ENCODE peak calls at places on chromosomes 13 and 19, in six cellular contexts. Q is A549, O is heart right ventricle, S is uterus, T is PC-3, R is Caco-2. K is an unnamed sample. For H3K4me1, the result is how much of the 10 kb centered on the place peaks cover.

GRCh38 chr13:40315416-40316064 is 350.9 kb downstream of the FOXO1 start:
- DNase-seq in R (no peak), S (no peak), T (no peak), O (peak), Q (no peak), K (no peak)

GRCh38 chr19:52442179-52442578 is 11.2 kb upstream of the ZNF578 start:
- DNase-seq in S (no peak), R (no peak), Q (no peak), O (no peak), T (no peak), K (no peak)

GRCh38 chr13:91278888-91279287 is 68.6 kb upstream of the MIR17HG start:
- DNase-seq in S (no peak), O (no peak), Q (no peak), T (no peak), R (no peak), K (no peak)

GRCh38 chr19:34904846-34905527 is 21.7 kb upstream of the ZNF30 start:
- DNase-seq in O (no peak), T (no peak), Q (no peak), S (no peak), R (no peak), K (no peak)

GRCh38 chr13:51451467-51452390 is 1.1 kb downstream of the INTS6 start:
- DNase-seq in O (peak), Q (peak), T (peak), S (peak), R (peak), K (peak)

GRCh38 chr13:96651598-96651997 is 342.7 kb downstream of the OXGR1 start:
- DNase-seq in R (no peak), T (no peak), O (no peak), S (no peak), Q (no peak), K (no peak)

GRCh38 chr13:110341445-110342247 is 34.6 kb downstream of the COL4A2 start:
- DNase-seq in T (no peak), O (peak), S (peak), Q (no peak), R (no peak), K (no peak)

GRCh38 chr19:7602935-7603497 is 7.4 kb downstream of the CAMSAP3 start:
- DNase-seq in R (no peak), O (no peak), S (no peak), Q (no peak), T (no peak), K (no peak)

GRCh38 chr19:42295831-42296525 is 6.0 kb upstream of the PRR19 start:
- DNase-seq in R (peak), S (peak), T (no peak), O (peak), Q (peak), K (no peak)

GRCh38 chr13:67048084-67048792 is 181.9 kb downstream of the PCDH9 start:
- DNase-seq in Q (no peak), O (no peak), R (no peak), T (no peak), S (no peak), K (no peak)

GRCh38 chr19:57099199-57099661 is 20.6 kb upstream of the USP29 start:
- DNase-seq in S (peak), R (no peak), Q (peak), O (peak), T (peak), K (no peak)

GRCh38 chr13:94311893-94312292 is 167.6 kb downstream of the DCT start:
- DNase-seq in R (no peak), S (no peak), T (no peak), Q (no peak), O (no peak), K (no peak)

GRCh38 chr13:41746259-41746658 is 214.7 kb downstream of the VWA8 start:
- DNase-seq in O (no peak), S (no peak), Q (no peak), R (no peak), T (peak), K (no peak)

GRCh38 chr19:40366697-40367561 is 18.4 kb downstream of the PLD3 start:
- DNase-seq in O (no peak), S (no peak), R (no peak), T (no peak), Q (no peak), K (no peak)

GRCh38 chr19:52398091-52398461 is 427 bp downstream of the ZNF528 start:
- DNase-seq in R (no peak), Q (no peak), O (peak), T (no peak), S (no peak), K (no peak)

GRCh38 chr13:30354481-30355404 is 47.4 kb upstream of the KATNAL1 start:
- DNase-seq in R (no peak), S (no peak), T (no peak), Q (no peak), O (no peak), K (no peak)

GRCh38 chr13:37791699-37792098 is 77.9 kb downstream of the TRPC4 start:
- DNase-seq in Q (no peak), R (no peak), S (no peak), T (no peak), O (no peak), K (no peak)

GRCh38 chr19:53037101-53038097 is 7.1 kb upstream of the ERVV-2 start:
- DNase-seq in O (peak), R (no peak), T (no peak), Q (no peak), S (no peak), K (no peak)

GRCh38 chr19:23410155-23410554 is 14.9 kb upstream of the ZNF91 start:
- DNase-seq in S (no peak), T (no peak), R (no peak), O (no peak), Q (no peak), K (no peak)

GRCh38 chr13:93794197-93794885 is 567.7 kb downstream of the GPC6 start:
- DNase-seq in S (no peak), T (no peak), O (no peak), R (no peak), Q (no peak), K (no peak)

GRCh38 chr19:33649919-33650305 is 28.2 kb downstream of the CHST8 start:
- DNase-seq in O (no peak), T (no peak), S (no peak), R (no peak), Q (no peak), K (no peak)

GRCh38 chr13:80242728-80243427 is 98.0 kb downstream of the SPRY2 start:
- DNase-seq in R (no peak), T (no peak), Q (no peak), O (no peak), S (no peak), K (no peak)

GRCh38 chr19:47663911-47664771 is 49.1 kb upstream of the EHD2 start:
- DNase-seq in R (peak), Q (peak), T (peak), S (peak), O (peak), K (peak)

GRCh38 chr13:79810671-79811070 is 329.7 kb downstream of the NDFIP2 start:
- DNase-seq in Q (peak), R (peak), T (peak), S (no peak), O (no peak), K (no peak)

GRCh38 chr13:90891329-90891728 is 456.2 kb upstream of the MIR17HG start:
- DNase-seq in O (no peak), T (no peak), S (no peak), R (no peak), Q (no peak), K (no peak)

GRCh38 chr13:106376411-106377112 is 158.9 kb downstream of the EFNB2 start:
- DNase-seq in R (no peak), T (peak), O (no peak), Q (peak), S (peak), K (no peak)

GRCh38 chr13:98915563-98916348 is 62.1 kb downstream of the DOCK9 start:
- DNase-seq in Q (no peak), O (no peak), T (peak), S (no peak), R (no peak), K (no peak)

GRCh38 chr19:23075031-23075733 is 41.6 kb upstream of the ZNF730 start:
- DNase-seq in Q (no peak), S (peak), R (no peak), T (peak), O (peak), K (no peak)

GRCh38 chr19:17240855-17241399 is 4.8 kb downstream of the NR2F6 start:
- DNase-seq in S (no peak), R (no peak), T (no peak), Q (no peak), O (no peak), K (no peak)
- H3K4me3 ChIP-seq in S (no peak), R (no peak), T (no peak), Q (peak), O (no peak), K (no peak)

GRCh38 chr19:18501351-18501750 is 20.5 kb downstream of the ELL start:
- DNase-seq in S (no peak), Q (no peak), T (no peak), O (no peak), R (no peak), K (no peak)

GRCh38 chr19:18503337-18503970 is 18.4 kb downstream of the ELL start:
- DNase-seq in R (no peak), T (no peak), S (no peak), Q (no peak), O (no peak), K (no peak)

GRCh38 chr19:18501832-18502231 is 20.0 kb downstream of the ELL start:
- DNase-seq in R (no peak), O (peak), Q (no peak), T (no peak), S (no peak), K (no peak)

GRCh38 chr19:18502236-18502632 is 19.6 kb downstream of the ELL start:
- DNase-seq in R (no peak), T (no peak), S (no peak), Q (no peak), O (no peak), K (no peak)

GRCh38 chr19:18502633-18503294 is 19.1 kb downstream of the ELL start:
- DNase-seq in R (no peak), O (no peak), T (no peak), S (no peak), Q (no peak), K (no peak)
- H3K4me1 ChIP-seq in R (under half), O (half or more), T (under half), S (under half), Q (under half), K (half or more)

GRCh38 chr13:28530729-28531194 is 35.8 kb upstream of the FLT1 start:
- DNase-seq in S (no peak), Q (no peak), R (no peak), O (no peak), T (peak), K (no peak)
- TF ChIP-seq CTCF in S (no peak), Q (no peak), R (no peak), O (no peak), T (no peak), K (no peak)

DNA sequence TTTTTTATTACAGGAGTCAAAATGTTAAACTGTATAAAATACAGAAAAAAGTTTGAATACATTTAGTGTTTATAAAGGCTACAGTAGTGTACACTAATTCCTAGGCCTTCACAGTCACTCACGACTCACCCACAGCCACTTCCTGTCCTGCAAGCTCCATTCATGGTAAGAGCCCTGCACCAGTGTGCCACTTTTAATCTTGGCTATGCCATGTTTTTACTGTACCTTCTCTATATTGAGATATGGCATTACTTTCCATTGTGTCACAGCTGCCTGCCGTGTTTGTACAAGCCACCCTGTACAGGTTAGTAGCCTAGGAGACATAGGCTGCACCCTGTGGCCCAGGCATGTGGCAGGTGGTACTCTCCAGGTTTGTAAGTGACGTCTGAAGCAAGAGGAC is 32.1 kb downstream of the C1QTNF9 start:
- DNase-seq in O (no peak), S (no peak), R (no peak), Q (no peak), T (peak), K (no peak)
- H3K4me3 ChIP-seq in O (no peak), S (no peak), R (no peak), Q (no peak), T (no peak), K (no peak)

GRCh38 chr19:6062274-6062673 is 48.0 kb downstream of the RFX2 start:
- DNase-seq in T (no peak), S (peak), R (no peak), Q (no peak), O (peak), K (no peak)

GRCh38 chr19:6060600-6061391 is 49.5 kb downstream of the RFX2 start:
- DNase-seq in T (peak), Q (no peak), R (no peak), O (no peak), S (peak), K (no peak)

GRCh38 chr19:6059996-6060599 is 50.2 kb downstream of the RFX2 start:
- DNase-seq in Q (no peak), S (peak), R (no peak), T (no peak), O (no peak), K (no peak)

GRCh38 chr19:6062961-6063575 is 47.2 kb downstream of the RFX2 start:
- DNase-seq in T (no peak), Q (no peak), R (peak), S (peak), O (no peak), K (no peak)

GRCh38 chr19:6061420-6062130 is 48.7 kb downstream of the RFX2 start:
- DNase-seq in O (no peak), T (no peak), R (no peak), S (peak), Q (no peak), K (no peak)
- H3K4me1 ChIP-seq in O (half or more), T (half or more), R (under half), S (half or more), Q (half or more), K (half or more)

DNA sequence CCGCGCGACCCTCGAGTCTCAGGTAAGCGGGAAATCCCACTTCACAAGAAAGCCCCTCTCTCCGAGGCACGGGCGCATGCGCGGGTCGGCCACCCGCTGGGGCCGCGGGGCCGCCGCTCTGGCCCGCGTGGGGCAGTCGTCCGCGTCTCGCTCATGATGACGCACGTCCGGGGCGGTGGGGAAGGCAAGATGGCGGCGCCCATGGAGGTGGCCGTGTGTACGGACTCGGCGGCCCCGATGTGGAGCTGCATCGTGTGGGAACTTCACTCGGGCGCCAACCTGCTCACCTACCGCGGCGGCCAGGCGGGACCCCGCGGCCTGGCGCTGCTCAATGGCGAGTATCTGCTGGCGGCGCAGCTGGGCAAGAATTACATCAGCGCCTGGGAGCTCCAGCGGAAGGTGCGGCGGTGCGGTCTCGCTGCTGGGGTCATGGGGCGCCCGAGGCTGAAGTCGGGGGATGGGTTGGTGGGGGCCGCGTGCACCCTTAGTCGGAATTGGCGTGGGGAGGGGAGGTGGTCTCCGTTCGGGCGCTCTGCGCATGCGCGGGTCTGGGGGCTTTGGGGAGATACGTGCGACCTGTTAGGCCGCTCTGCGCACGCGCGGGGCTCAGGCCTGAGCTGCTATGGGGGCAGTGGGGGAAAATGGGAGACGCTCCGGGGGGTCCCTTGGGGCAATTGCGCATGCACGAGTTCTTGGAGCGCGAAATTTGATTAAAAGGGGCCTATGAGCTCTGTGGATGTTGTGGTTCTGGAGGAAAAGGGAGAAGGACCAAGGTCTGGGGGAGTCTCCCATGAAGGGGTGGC is at the start of gene WDR18:
- DNase-seq in S (peak), Q (peak), O (peak), R (peak), T (peak), K (peak)
- TF ChIP-seq CTCF in S (peak), Q (no peak), O (peak), R (no peak), T (no peak), K (no peak)

GRCh38 chr19:38656171-38656981 is 8.9 kb downstream of the ACTN4 start:
- DNase-seq in Q (no peak), R (no peak), T (peak), O (no peak), S (no peak), K (no peak)

GRCh38 chr19:38653028-38653571 is 5.7 kb downstream of the ACTN4 start:
- DNase-seq in R (peak), T (no peak), S (no peak), O (no peak), Q (no peak), K (no peak)

GRCh38 chr19:38657633-38658222 is 10.3 kb downstream of the ACTN4 start:
- DNase-seq in R (no peak), Q (peak), S (no peak), T (peak), O (no peak), K (no peak)

GRCh38 chr19:38654478-38655079 is 7.1 kb downstream of the ACTN4 start:
- DNase-seq in S (no peak), T (no peak), O (no peak), Q (no peak), R (no peak), K (no peak)

DNA sequence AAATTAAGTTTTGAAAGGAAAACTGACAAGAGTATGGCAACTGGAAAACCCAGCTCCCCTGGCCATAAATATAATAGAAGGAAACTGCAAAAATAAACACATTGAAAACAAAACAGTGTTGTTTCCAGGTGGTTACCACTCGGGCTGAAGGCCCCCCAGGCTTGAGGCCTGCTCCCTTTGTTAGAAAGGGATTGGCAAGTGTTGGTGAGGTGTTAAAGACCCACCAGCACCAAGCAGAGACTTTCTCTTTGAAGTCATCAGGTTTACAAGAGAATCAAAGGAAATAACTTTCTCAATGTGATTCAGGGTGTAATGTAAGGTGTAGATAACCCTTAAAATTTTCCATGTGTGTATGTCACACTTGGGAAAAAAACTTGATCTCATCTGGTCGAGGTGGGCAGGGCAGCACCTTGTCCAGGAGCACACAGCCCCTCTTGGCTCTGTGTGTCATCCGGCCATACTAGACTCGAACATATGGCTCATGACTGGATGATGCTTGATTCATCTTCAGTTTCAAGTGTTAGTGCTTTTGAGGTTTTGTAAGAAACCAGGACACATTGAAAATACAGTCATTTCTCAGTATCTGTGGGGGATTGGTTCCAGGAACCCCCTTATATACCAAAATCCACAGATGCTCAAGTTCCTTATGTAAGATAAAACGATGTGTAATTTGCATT is 7.8 kb downstream of the ACTN4 start:
- DNase-seq in S (no peak), R (no peak), Q (no peak), O (no peak), T (no peak), K (no peak)
- H3K4me3 ChIP-seq in S (no peak), R (no peak), Q (peak), O (no peak), T (no peak), K (no peak)

GRCh38 chr19:21841081-21841783 is 5.2 kb upstream of the ZNF43 start:
- DNase-seq in Q (no peak), S (no peak), R (no peak), T (no peak), O (no peak), K (no peak)

GRCh38 chr19:21838646-21839045 is 2.7 kb upstream of the ZNF43 start:
- DNase-seq in T (no peak), S (no peak), O (no peak), R (no peak), Q (no peak), K (no peak)

GRCh38 chr19:21843081-21843480 is 7.1 kb upstream of the ZNF43 start:
- DNase-seq in S (no peak), T (no peak), Q (no peak), R (no peak), O (no peak), K (no peak)

GRCh38 chr19:21841784-21842097 is 5.8 kb upstream of the ZNF43 start:
- DNase-seq in T (no peak), S (no peak), R (no peak), Q (no peak), O (no peak), K (no peak)

DNA sequence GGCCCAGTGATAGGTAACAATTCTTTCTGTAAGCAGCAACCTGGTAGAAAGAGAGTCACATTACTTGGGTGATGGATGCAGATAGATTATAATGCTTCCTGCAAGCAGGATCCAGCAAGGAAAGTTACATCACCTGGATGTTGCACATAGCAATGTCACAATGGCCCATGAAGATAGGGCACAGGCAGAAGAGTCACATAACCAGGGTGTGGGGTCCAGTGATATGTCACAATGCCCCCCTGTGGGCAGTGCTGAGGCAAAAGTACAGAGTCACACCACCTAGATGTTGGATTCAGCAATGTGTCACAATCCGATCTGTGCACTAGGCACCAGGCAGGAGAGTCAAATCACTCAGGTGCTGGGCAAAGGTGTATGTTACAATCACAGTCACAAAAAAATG is 4.0 kb upstream of the ZNF43 start:
- DNase-seq in Q (no peak), O (no peak), T (no peak), S (no peak), R (no peak), K (no peak)
- H3K4me1 ChIP-seq in Q (under half), O (under half), T (under half), S (under half), R (under half), K (under half)

K was measured in esophagus squamous epithelium.